ENCODE peak calls at places on chromosomes 3 and 15, in five cellular contexts. L, K, U, Z and H are unnamed samples.

GRCh38 chr3:166243511-166243910 is 406.3 kb upstream of the BCHE start:
- DNase-seq in L (no peak), K (no peak), U (no peak), Z (no peak), H (no peak)

GRCh38 chr3:156377266-156377665 is 177.7 kb downstream of the SSR3 start:
- DNase-seq in L (no peak), K (no peak), U (no peak), Z (no peak), H (no peak)

GRCh38 chr3:44992555-44993470 is 16.8 kb downstream of the EXOSC7 start:
- DNase-seq in L (peak; percentile 63), K (no peak), U (peak; percentile 49), Z (no peak), H (no peak)

GRCh38 chr3:7543294-7543693 is 682.4 kb downstream of the GRM7 start:
- DNase-seq in L (no peak), K (no peak), U (no peak), Z (no peak), H (no peak)

GRCh38 chr3:67940200-67940952 is 286.0 kb upstream of the SUCLG2 start:
- DNase-seq in L (no peak), K (no peak), U (no peak), Z (no peak), H (no peak)

GRCh38 chr3:57130426-57131209 is 34.5 kb downstream of the IL17RD start:
- DNase-seq in L (no peak), K (no peak), U (no peak), Z (peak; percentile 58), H (no peak)

GRCh38 chr3:77189684-77190083 is 149.8 kb downstream of the ROBO2 start:
- DNase-seq in L (no peak), K (no peak), U (no peak), Z (no peak), H (no peak)

GRCh38 chr3:42515391-42515916 is 13.0 kb downstream of the VIPR1 start:
- DNase-seq in L (no peak), K (peak; percentile 56), U (no peak), Z (no peak), H (peak; percentile 90)

GRCh38 chr3:98521897-98522537 is 685 bp downstream of the CLDND1 start:
- DNase-seq in L (peak; percentile 9), K (peak; percentile 54), U (peak; percentile 68), Z (no peak), H (no peak)

GRCh38 chr3:9012521-9012920 is 49.2 kb upstream of the RAD18 start:
- DNase-seq in L (no peak), K (no peak), U (no peak), Z (no peak), H (peak; percentile 28)

GRCh38 chr3:196968233-196969000 is at the start of gene PIGZ:
- DNase-seq in L (peak; percentile 84), K (peak; percentile 54), U (no peak), Z (peak; percentile 93), H (no peak)

GRCh38 chr15:93968773-93969172 is 262.6 kb upstream of the MCTP2 start:
- DNase-seq in L (no peak), K (no peak), U (no peak), Z (no peak), H (no peak)

GRCh38 chr3:17140670-17141505 is 256.1 kb downstream of the PLCL2 start:
- DNase-seq in L (no peak), K (no peak), U (no peak), Z (no peak), H (no peak)

GRCh38 chr15:71237456-71238188 is 122.4 kb downstream of the THSD4 start:
- DNase-seq in L (no peak), K (peak; percentile 65), U (no peak), Z (no peak), H (no peak)

GRCh38 chr15:53665930-53666329 is 93.5 kb downstream of the WDR72 start:
- DNase-seq in L (no peak), K (no peak), U (no peak), Z (no peak), H (no peak)

GRCh38 chr3:144259267-144259666 is 287.6 kb downstream of the DIPK2A start:
- DNase-seq in L (no peak), K (no peak), U (no peak), Z (no peak), H (no peak)

GRCh38 chr15:32657198-32657886 is 15.8 kb downstream of the SCG5 start:
- DNase-seq in L (no peak), K (peak; percentile 70), U (no peak), Z (no peak), H (no peak)

GRCh38 chr15:55319537-55320325 is 709 bp downstream of the PIGB start:
- DNase-seq in L (peak; percentile 59), K (peak; percentile 48), U (no peak), Z (no peak), H (no peak)

GRCh38 chr15:43769584-43770228 is 7.1 kb downstream of the ELL3 start:
- DNase-seq in L (peak; percentile 56), K (peak; percentile 54), U (no peak), Z (no peak), H (no peak)

GRCh38 chr3:182910939-182911781 is 69.2 kb downstream of the DCUN1D1 start:
- DNase-seq in L (no peak), K (no peak), U (no peak), Z (no peak), H (no peak)

GRCh38 chr3:17639765-17640164 is 102.7 kb downstream of the TBC1D5 start:
- DNase-seq in L (no peak), K (no peak), U (no peak), Z (no peak), H (no peak)

GRCh38 chr3:129929383-129929782 is 35.9 kb upstream of the TMCC1 start:
- DNase-seq in L (no peak), K (no peak), U (no peak), Z (no peak), H (no peak)

GRCh38 chr3:72590732-72591192 is 257.5 kb downstream of the SHQ1 start:
- DNase-seq in L (no peak), K (no peak), U (no peak), Z (peak; percentile 48), H (no peak)

GRCh38 chr3:100992086-100993033 is 861 bp downstream of the ABI3BP start:
- DNase-seq in L (no peak), K (no peak), U (no peak), Z (no peak), H (no peak)

GRCh38 chr3:31066999-31067398 is 172.5 kb upstream of the GADL1 start:
- DNase-seq in L (no peak), K (no peak), U (no peak), Z (no peak), H (no peak)
- H3K4me3 ChIP-seq in L (no peak overlapping the region), K (no peak overlapping the region), U (no peak overlapping the region), Z (no peak overlapping the region), H (no peak overlapping the region)

DNA sequence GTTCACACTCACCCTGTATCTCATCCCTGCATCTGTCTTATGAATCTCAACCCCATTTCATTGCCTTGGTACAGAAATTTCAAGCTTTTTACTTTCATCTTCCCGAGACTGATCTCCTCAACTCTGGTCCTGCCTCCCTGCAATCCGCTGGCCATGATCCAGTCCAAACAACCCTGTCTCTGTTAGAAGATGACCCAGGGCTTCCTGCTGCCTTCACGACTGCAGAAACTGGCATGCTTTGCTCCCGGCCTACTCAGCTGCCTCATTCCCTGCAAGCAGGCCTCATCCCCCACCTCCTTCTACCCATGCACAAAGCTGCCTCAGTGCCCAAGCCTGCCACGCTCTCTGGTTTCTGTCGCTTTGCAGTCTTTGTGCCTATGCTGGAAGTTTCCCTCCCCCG is 12.4 kb downstream of the HES1 start:
- DNase-seq in L (no peak), K (peak; percentile 49), U (no peak), Z (no peak), H (no peak)
- H3K27ac ChIP-seq in L (no peak overlapping the region), K (no peak overlapping the region), U (no peak overlapping the region), Z (no peak overlapping the region), H (no peak overlapping the region)

GRCh38 chr15:49096090-49096750 is 50.0 kb upstream of the SECISBP2L start:
- DNase-seq in L (no peak), K (no peak), U (no peak), Z (no peak), H (no peak)

GRCh38 chr15:49093252-49094105 is 47.2 kb upstream of the SECISBP2L start:
- DNase-seq in L (no peak), K (no peak), U (no peak), Z (no peak), H (no peak)

GRCh38 chr15:49088996-49089395 is 42.8 kb upstream of the SECISBP2L start:
- DNase-seq in L (no peak), K (no peak), U (no peak), Z (no peak), H (no peak)

DNA sequence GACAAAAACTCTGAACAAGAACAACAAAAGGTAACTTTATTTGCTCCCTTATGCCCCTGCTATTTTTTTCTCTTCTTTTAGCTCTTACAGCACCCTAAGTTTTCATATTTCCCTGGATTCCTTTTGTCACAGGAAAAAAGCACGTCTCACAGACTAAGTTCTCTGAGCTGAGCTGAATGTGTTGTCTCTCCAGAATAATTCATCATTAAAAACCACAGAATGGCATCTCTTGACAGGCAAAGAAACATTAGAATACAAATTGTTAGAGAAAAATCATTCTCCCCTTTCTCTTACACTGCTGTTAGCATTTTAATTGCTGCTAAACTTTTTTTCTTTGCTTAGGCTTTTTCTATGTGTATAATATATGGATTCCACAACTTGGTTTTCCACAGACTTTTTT is 48.7 kb upstream of the SECISBP2L start:
- DNase-seq in L (no peak), K (no peak), U (no peak), Z (no peak), H (no peak)
- TF ChIP-seq POLR2AphosphoS5 in L (no peak), K (no peak), U (no peak), Z (no peak), H (no peak)

GRCh38 chr15:96332854-96333193 is 2.3 kb downstream of the NR2F2 start:
- DNase-seq in L (no peak), K (no peak), U (no peak), Z (no peak), H (no peak)

GRCh38 chr15:96333194-96334016 is 2.9 kb downstream of the NR2F2 start:
- DNase-seq in L (no peak), K (no peak), U (peak; percentile 77), Z (peak; percentile 89), H (no peak)

GRCh38 chr15:96331141-96331941 is 841 bp downstream of the NR2F2 start:
- DNase-seq in L (peak; percentile 40), K (no peak), U (peak; percentile 76), Z (peak; percentile 90), H (no peak)

GRCh38 chr15:96330450-96331140 is at the start of gene NR2F2:
- DNase-seq in L (peak; percentile 93), K (peak; percentile 98), U (peak; percentile 99), Z (peak; percentile 98), H (peak; percentile 98)

DNA sequence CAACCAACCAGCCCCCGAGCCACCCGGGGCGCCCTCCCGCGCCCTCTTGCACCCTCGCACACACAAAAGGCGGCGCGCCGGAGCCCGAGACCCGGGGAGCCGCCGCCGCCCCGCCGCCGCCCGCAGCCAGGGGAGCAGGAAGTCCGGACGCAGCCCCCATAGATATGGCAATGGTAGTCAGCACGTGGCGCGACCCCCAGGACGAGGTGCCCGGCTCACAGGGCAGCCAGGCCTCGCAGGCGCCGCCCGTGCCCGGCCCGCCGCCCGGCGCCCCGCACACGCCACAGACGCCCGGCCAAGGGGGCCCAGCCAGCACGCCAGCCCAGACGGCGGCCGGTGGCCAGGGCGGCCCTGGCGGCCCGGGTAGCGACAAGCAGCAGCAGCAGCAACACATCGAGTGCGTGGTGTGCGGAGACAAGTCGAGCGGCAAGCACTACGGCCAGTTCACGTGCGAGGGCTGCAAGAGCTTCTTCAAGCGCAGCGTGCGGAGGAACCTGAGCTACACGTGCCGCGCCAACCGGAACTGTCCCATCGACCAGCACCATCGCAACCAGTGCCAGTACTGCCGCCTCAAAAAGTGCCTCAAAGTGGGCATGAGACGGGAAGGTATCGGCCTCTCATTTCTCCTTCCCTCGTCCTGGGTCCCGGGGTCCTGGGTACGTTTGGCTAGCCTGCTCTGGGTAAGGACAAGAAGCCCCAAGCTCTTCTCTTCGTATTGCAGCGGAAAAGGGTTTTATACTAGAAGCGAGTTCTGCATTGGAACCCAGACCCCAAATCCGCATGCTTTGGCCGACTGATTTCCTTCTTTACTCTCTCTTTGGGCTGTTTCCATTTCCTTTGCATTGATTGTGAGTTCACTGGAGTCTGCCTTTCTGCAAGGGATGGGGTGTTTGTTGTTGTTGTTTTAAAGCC is 1.7 kb downstream of the NR2F2 start:
- DNase-seq in L (no peak), K (no peak), U (peak; percentile 77), Z (peak; percentile 87), H (no peak)
- H3K4me3 ChIP-seq in L (peak overlapping the region; percentile 71), K (peak overlapping the region; percentile 89), U (peak overlapping the region; percentile 84), Z (peak overlapping the region; percentile 62), H (peak overlapping the region; percentile 85)